ENCODE peak calls at places on chromosomes 13 and 19, in four cellular contexts. One of them, this sample, is unnamed. For H3K4me1, the result is how much of the 10 kb centered on the place peaks cover.

GRCh38 chr13:50731400-50731799 is 112.1 kb downstream of the DLEU7 start:
- DNase-seq in PC-3: no peak
- DNase-seq in cardiac muscle cell: no peak
- DNase-seq in neuronal stem cell: no peak
- DNase-seq in this sample: no peak

GRCh38 chr13:50400035-50400726 is 384.9 kb downstream of the KCNRG start:
- DNase-seq in cardiac muscle cell: peak
- DNase-seq in neuronal stem cell: no peak
- DNase-seq in PC-3: no peak
- DNase-seq in this sample: no peak

GRCh38 chr13:95300625-95301134 is 571 bp downstream of the ABCC4 start:
- DNase-seq in neuronal stem cell: peak
- DNase-seq in cardiac muscle cell: peak
- DNase-seq in PC-3: peak
- DNase-seq in this sample: peak

GRCh38 chr19:2503521-2504109 is 27.7 kb downstream of the GADD45B start:
- DNase-seq in cardiac muscle cell: peak
- DNase-seq in neuronal stem cell: no peak
- DNase-seq in PC-3: peak
- DNase-seq in this sample: peak

GRCh38 chr13:46478641-46479040 is 74.3 kb upstream of the LRCH1 start:
- DNase-seq in neuronal stem cell: no peak
- DNase-seq in cardiac muscle cell: no peak
- DNase-seq in PC-3: no peak
- DNase-seq in this sample: no peak

GRCh38 chr19:18284710-18285430 is 3.4 kb upstream of the JUND start:
- DNase-seq in neuronal stem cell: no peak
- DNase-seq in cardiac muscle cell: no peak
- DNase-seq in PC-3: no peak
- DNase-seq in this sample: no peak

GRCh38 chr19:8607386-8607785 is 3.1 kb downstream of the ADAMTS10 start:
- DNase-seq in neuronal stem cell: no peak
- DNase-seq in cardiac muscle cell: no peak
- DNase-seq in PC-3: no peak
- DNase-seq in this sample: no peak

GRCh38 chr13:19587635-19588300 is 26.4 kb upstream of the TPTE2 start:
- DNase-seq in cardiac muscle cell: no peak
- DNase-seq in neuronal stem cell: no peak
- DNase-seq in PC-3: peak
- DNase-seq in this sample: peak

GRCh38 chr13:69374036-69374435 is 733.6 kb upstream of the ATXN8OS start:
- DNase-seq in neuronal stem cell: no peak
- DNase-seq in cardiac muscle cell: no peak
- DNase-seq in PC-3: no peak
- DNase-seq in this sample: no peak

GRCh38 chr19:12833747-12834417 is 497 bp downstream of the RTBDN start:
- DNase-seq in PC-3: peak
- DNase-seq in cardiac muscle cell: peak
- DNase-seq in neuronal stem cell: no peak
- DNase-seq in this sample: peak

GRCh38 chr19:12721656-12722565 is 1.8 kb downstream of the TNPO2 start:
- DNase-seq in PC-3: peak
- DNase-seq in neuronal stem cell: peak
- DNase-seq in cardiac muscle cell: peak
- DNase-seq in this sample: peak

GRCh38 chr19:29393915-29394460 is 131.8 kb upstream of the VSTM2B start:
- DNase-seq in PC-3: peak
- DNase-seq in cardiac muscle cell: no peak
- DNase-seq in neuronal stem cell: no peak
- DNase-seq in this sample: no peak

GRCh38 chr13:49302817-49303216 is 55.1 kb downstream of the CDADC1 start:
- DNase-seq in PC-3: no peak
- DNase-seq in neuronal stem cell: no peak
- DNase-seq in cardiac muscle cell: no peak
- DNase-seq in this sample: no peak

GRCh38 chr13:112756967-112757758 is 67.3 kb downstream of the ATP11A start:
- DNase-seq in PC-3: no peak
- DNase-seq in neuronal stem cell: peak
- DNase-seq in cardiac muscle cell: no peak
- DNase-seq in this sample: peak

GRCh38 chr13:49022472-49023144 is 46.9 kb downstream of the FNDC3A start:
- DNase-seq in PC-3: peak
- DNase-seq in cardiac muscle cell: no peak
- DNase-seq in neuronal stem cell: no peak
- DNase-seq in this sample: no peak

GRCh38 chr13:42327725-42328124 is 55.8 kb downstream of the AKAP11 start:
- DNase-seq in cardiac muscle cell: no peak
- DNase-seq in PC-3: no peak
- DNase-seq in neuronal stem cell: no peak
- DNase-seq in this sample: no peak

GRCh38 chr19:50518091-50519005 is 4.6 kb upstream of the ASPDH start:
- DNase-seq in cardiac muscle cell: no peak
- DNase-seq in neuronal stem cell: no peak
- DNase-seq in PC-3: no peak
- DNase-seq in this sample: no peak

GRCh38 chr13:89097994-89098393 is 1426.8 kb downstream of the SLITRK5 start:
- DNase-seq in neuronal stem cell: no peak
- DNase-seq in PC-3: no peak
- DNase-seq in cardiac muscle cell: no peak
- DNase-seq in this sample: no peak

GRCh38 chr19:57903298-57904174 is 12.9 kb downstream of the ZNF417 start:
- DNase-seq in cardiac muscle cell: peak
- DNase-seq in PC-3: peak
- DNase-seq in neuronal stem cell: no peak
- DNase-seq in this sample: peak

GRCh38 chr13:50529154-50529882 is 314.2 kb downstream of the DLEU7 start:
- DNase-seq in cardiac muscle cell: peak
- DNase-seq in neuronal stem cell: no peak
- DNase-seq in PC-3: peak
- DNase-seq in this sample: peak

GRCh38 chr19:34330116-34330515 is 34.9 kb upstream of the GPI start:
- DNase-seq in PC-3: no peak
- DNase-seq in cardiac muscle cell: no peak
- DNase-seq in neuronal stem cell: no peak
- DNase-seq in this sample: no peak

GRCh38 chr19:39890755-39891551 is 43.5 kb downstream of the FCGBP start:
- DNase-seq in neuronal stem cell: no peak
- DNase-seq in PC-3: no peak
- DNase-seq in cardiac muscle cell: no peak
- DNase-seq in this sample: no peak

GRCh38 chr19:15787611-15788155 is at the start of gene OR10H5:
- DNase-seq in neuronal stem cell: no peak
- DNase-seq in cardiac muscle cell: no peak
- DNase-seq in PC-3: no peak
- DNase-seq in this sample: no peak

GRCh38 chr13:113176292-113176691 is 17.8 kb downstream of the PROZ start:
- DNase-seq in neuronal stem cell: no peak
- DNase-seq in PC-3: no peak
- DNase-seq in cardiac muscle cell: no peak
- DNase-seq in this sample: no peak

GRCh38 chr13:28527629-28528028 is 32.7 kb upstream of the FLT1 start:
- DNase-seq in cardiac muscle cell: no peak
- DNase-seq in PC-3: no peak
- DNase-seq in neuronal stem cell: no peak
- DNase-seq in this sample: no peak

GRCh38 chr19:9205506-9206113 is 13.8 kb downstream of the OR7D4 start:
- DNase-seq in PC-3: peak
- DNase-seq in neuronal stem cell: peak
- DNase-seq in cardiac muscle cell: peak
- DNase-seq in this sample: peak

GRCh38 chr13:60754211-60754610 is 357.2 kb downstream of the TDRD3 start:
- DNase-seq in neuronal stem cell: no peak
- DNase-seq in cardiac muscle cell: no peak
- DNase-seq in PC-3: no peak
- DNase-seq in this sample: no peak

GRCh38 chr19:15107056-15108010 is at the start of gene SYDE1:
- DNase-seq in neuronal stem cell: peak
- DNase-seq in cardiac muscle cell: peak
- DNase-seq in PC-3: peak
- DNase-seq in this sample: peak

GRCh38 chr19:41264581-41265375 is 606 bp downstream of the HNRNPUL1 start:
- DNase-seq in cardiac muscle cell: peak
- DNase-seq in neuronal stem cell: no peak
- DNase-seq in PC-3: peak
- DNase-seq in this sample: peak

GRCh38 chr19:6588508-6589345 is 2.2 kb downstream of the CD70 start:
- DNase-seq in cardiac muscle cell: no peak
- DNase-seq in PC-3: no peak
- DNase-seq in neuronal stem cell: no peak
- DNase-seq in this sample: no peak

GRCh38 chr19:6587093-6587820 is 3.7 kb downstream of the CD70 start:
- DNase-seq in PC-3: no peak
- DNase-seq in cardiac muscle cell: no peak
- DNase-seq in neuronal stem cell: no peak
- DNase-seq in this sample: no peak

GRCh38 chr19:6590458-6591319 is at the start of gene CD70:
- DNase-seq in cardiac muscle cell: peak
- DNase-seq in neuronal stem cell: peak
- DNase-seq in PC-3: no peak
- DNase-seq in this sample: no peak

GRCh38 chr19:6587998-6588507 is 2.9 kb downstream of the CD70 start:
- DNase-seq in neuronal stem cell: no peak
- DNase-seq in cardiac muscle cell: no peak
- DNase-seq in PC-3: no peak
- DNase-seq in this sample: no peak

GRCh38 chr19:6589711-6590457 is 1.1 kb downstream of the CD70 start:
- DNase-seq in neuronal stem cell: no peak
- DNase-seq in cardiac muscle cell: no peak
- DNase-seq in PC-3: no peak
- DNase-seq in this sample: no peak
- H3K4me1 ChIP-seq in neuronal stem cell: under half
- H3K4me1 ChIP-seq in cardiac muscle cell: under half
- H3K4me1 ChIP-seq in PC-3: under half
- H3K4me1 ChIP-seq in this sample: under half

DNA sequence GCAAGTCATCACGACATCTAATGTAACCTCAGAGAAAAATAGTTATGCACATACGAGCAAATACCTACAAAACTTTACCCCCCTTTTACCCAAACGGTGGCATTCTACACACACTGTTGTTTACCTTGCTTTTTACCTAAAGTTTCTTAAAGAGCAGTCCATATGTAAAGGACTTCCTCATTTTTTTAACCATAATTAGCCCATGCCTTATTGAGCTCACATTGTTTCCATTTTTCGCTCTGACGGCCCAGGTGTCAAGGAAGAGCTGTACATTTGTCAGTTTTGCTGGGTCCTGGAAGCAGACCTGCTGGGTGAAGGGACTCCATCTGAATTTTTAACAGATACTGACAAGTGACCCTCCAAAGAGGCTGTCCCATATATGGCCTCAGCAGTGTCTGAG is 89.4 kb downstream of the STK24 start:
- DNase-seq in PC-3: no peak
- DNase-seq in cardiac muscle cell: no peak
- DNase-seq in neuronal stem cell: no peak
- DNase-seq in this sample: no peak
- H3K4me1 ChIP-seq in PC-3: under half
- H3K4me1 ChIP-seq in cardiac muscle cell: half or more
- H3K4me1 ChIP-seq in neuronal stem cell: half or more
- H3K4me1 ChIP-seq in this sample: under half

DNA sequence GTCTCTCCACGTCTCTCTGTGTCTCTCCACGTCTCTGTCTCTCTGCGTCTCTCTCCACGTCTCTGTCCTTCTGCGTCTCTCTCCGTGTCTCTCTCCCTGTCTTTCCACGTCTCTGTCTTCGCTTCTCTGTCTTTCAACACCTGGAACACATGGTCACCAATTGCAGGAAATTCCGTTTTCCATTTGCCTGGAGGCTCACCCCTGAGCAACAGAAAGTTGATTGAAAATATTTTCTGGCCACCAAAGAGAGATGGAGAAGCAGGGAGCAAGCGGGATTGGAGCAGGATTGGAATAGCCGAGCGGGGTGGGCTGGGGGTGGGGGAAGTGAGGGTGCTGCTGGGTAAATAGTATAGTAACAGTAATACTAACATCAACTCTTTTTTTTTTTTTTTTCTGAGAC is 1.7 kb downstream of the KANK2 start:
- DNase-seq in PC-3: no peak
- DNase-seq in neuronal stem cell: no peak
- DNase-seq in cardiac muscle cell: no peak
- DNase-seq in this sample: no peak
- H3K4me1 ChIP-seq in PC-3: under half
- H3K4me1 ChIP-seq in neuronal stem cell: under half
- H3K4me1 ChIP-seq in cardiac muscle cell: under half
- H3K4me1 ChIP-seq in this sample: under half

DNA sequence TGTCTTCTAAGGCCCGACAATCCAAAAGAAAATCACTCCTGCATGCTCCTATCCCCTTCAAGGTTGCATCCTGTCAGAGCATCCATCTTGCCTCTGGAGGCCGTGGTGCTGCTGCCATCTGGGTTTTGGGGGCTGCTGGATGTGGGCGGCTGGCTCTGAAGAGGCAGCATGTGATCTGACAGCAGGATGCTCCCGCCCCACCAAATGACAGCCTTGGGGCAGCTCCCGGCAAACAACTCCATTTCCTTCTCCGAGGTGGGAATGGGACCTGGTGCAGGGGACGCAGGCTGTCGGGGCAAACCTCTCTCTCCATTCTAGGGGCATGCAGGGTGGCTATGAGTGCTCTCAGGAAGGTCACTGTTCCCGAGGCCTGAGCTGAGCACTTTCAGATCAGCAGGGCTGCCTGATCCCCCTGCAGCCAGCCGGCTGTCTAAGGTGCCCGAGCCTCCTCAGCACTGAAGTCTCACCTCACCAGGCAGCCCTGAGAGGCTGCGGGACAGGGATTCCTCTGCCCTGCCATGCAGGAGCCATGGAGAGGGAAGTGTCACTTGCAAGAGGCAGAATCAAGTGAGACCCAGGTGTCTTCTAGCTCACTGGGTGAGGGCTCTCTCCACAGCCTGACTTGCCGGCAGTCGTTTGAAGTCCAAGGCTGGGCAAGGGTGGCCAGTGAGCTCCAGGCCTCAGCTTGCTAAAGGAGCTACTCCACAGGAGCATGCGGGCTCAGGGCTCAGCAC is 28.8 kb downstream of the TSSK6 start:
- DNase-seq in neuronal stem cell: no peak
- DNase-seq in PC-3: no peak
- DNase-seq in cardiac muscle cell: no peak
- DNase-seq in this sample: no peak
- H3K4me1 ChIP-seq in neuronal stem cell: under half
- H3K4me1 ChIP-seq in PC-3: under half
- H3K4me1 ChIP-seq in cardiac muscle cell: under half
- H3K4me1 ChIP-seq in this sample: half or more

GRCh38 chr19:10620786-10621185 is 4.6 kb upstream of the SLC44A2 start:
- DNase-seq in PC-3: peak
- DNase-seq in cardiac muscle cell: no peak
- DNase-seq in neuronal stem cell: no peak
- DNase-seq in this sample: no peak
- H3K4me1 ChIP-seq in PC-3: under half
- H3K4me1 ChIP-seq in cardiac muscle cell: under half
- H3K4me1 ChIP-seq in neuronal stem cell: under half
- H3K4me1 ChIP-seq in this sample: under half

GRCh38 chr13:109998030-109998429 is 211.6 kb upstream of the IRS2 start:
- DNase-seq in neuronal stem cell: no peak
- DNase-seq in cardiac muscle cell: no peak
- DNase-seq in PC-3: no peak
- DNase-seq in this sample: no peak
- H3K4me1 ChIP-seq in neuronal stem cell: under half
- H3K4me1 ChIP-seq in cardiac muscle cell: under half
- H3K4me1 ChIP-seq in PC-3: half or more
- H3K4me1 ChIP-seq in this sample: under half

GRCh38 chr13:29955137-29955650 is 104.8 kb upstream of the UBL3 start:
- DNase-seq in PC-3: no peak
- DNase-seq in neuronal stem cell: no peak
- DNase-seq in cardiac muscle cell: no peak
- DNase-seq in this sample: no peak
- H3K4me1 ChIP-seq in PC-3: under half
- H3K4me1 ChIP-seq in neuronal stem cell: under half
- H3K4me1 ChIP-seq in cardiac muscle cell: under half
- H3K4me1 ChIP-seq in this sample: under half

GRCh38 chr19:17114414-17114831 is 38.8 kb downstream of the MYO9B start:
- DNase-seq in neuronal stem cell: no peak
- DNase-seq in cardiac muscle cell: no peak
- DNase-seq in PC-3: peak
- DNase-seq in this sample: no peak
- H3K4me1 ChIP-seq in neuronal stem cell: under half
- H3K4me1 ChIP-seq in cardiac muscle cell: under half
- H3K4me1 ChIP-seq in PC-3: under half
- H3K4me1 ChIP-seq in this sample: under half

This sample was measured in hepatocyte.